ENCODE peak calls at places on chromosomes 5 and 9, in seven cellular contexts. U is sigmoid colon, M is esophagus muscularis mucosa, X is H1, E is stomach, A is transverse colon, G is spleen. R is an unnamed sample.

GRCh38 chr9:94800424-94801117 is 74.1 kb downstream of the AOPEP start:
- DNase-seq in U (no peak), M (no peak), X (no peak), E (no peak), A (no peak), G (no peak), R (no peak)

GRCh38 chr9:133727277-133727875 is 10.8 kb downstream of the SARDH start:
- DNase-seq in U (peak), M (no peak), X (no peak), E (no peak), A (no peak), G (peak), R (no peak)

GRCh38 chr9:127664324-127664677 is 42.5 kb upstream of the CFAP157 start:
- DNase-seq in U (no peak), M (no peak), X (no peak), E (no peak), A (no peak), G (no peak), R (no peak)

GRCh38 chr5:115599502-115599901 is 2.8 kb downstream of the TICAM2 start:
- DNase-seq in U (no peak), M (no peak), X (no peak), E (no peak), A (no peak), G (peak), R (no peak)

GRCh38 chr5:137145726-137146125 is 353.4 kb downstream of the SPOCK1 start:
- DNase-seq in U (no peak), M (no peak), X (no peak), E (no peak), A (no peak), G (no peak), R (peak)

GRCh38 chr9:93665566-93666278 is 89.3 kb downstream of the PHF2 start:
- DNase-seq in U (peak), M (no peak), X (no peak), E (no peak), A (peak), G (peak), R (no peak)

GRCh38 chr9:88313364-88314220 is 74.7 kb upstream of the SPIN1 start:
- DNase-seq in U (peak), M (no peak), X (peak), E (no peak), A (no peak), G (no peak), R (no peak)

GRCh38 chr5:92370032-92370431 is 986.9 kb upstream of the ARRDC3 start:
- DNase-seq in U (no peak), M (no peak), X (no peak), E (no peak), A (no peak), G (no peak), R (no peak)

GRCh38 chr9:6024035-6024554 is 8.7 kb upstream of the RANBP6 start:
- DNase-seq in U (no peak), M (no peak), X (no peak), E (no peak), A (no peak), G (no peak), R (no peak)

GRCh38 chr9:121612511-121612998 is 38.9 kb upstream of the DAB2IP start:
- DNase-seq in U (peak), M (no peak), X (no peak), E (peak), A (peak), G (no peak), R (no peak)

GRCh38 chr5:98227489-98227888 is 546.0 kb upstream of the RGMB start:
- DNase-seq in U (no peak), M (no peak), X (no peak), E (no peak), A (no peak), G (no peak), R (no peak)

GRCh38 chr5:67548520-67549262 is 352.1 kb upstream of the CD180 start:
- DNase-seq in U (no peak), M (no peak), X (no peak), E (no peak), A (no peak), G (no peak), R (no peak)

GRCh38 chr9:8553444-8553843 is 753.9 kb upstream of the DMAC1 start:
- DNase-seq in U (no peak), M (no peak), X (no peak), E (no peak), A (no peak), G (no peak), R (no peak)

GRCh38 chr5:472656-473343 is 29.8 kb downstream of the EXOC3 start:
- DNase-seq in U (peak), M (no peak), X (no peak), E (peak), A (peak), G (peak), R (no peak)

GRCh38 chr9:87579761-87580626 is 82.3 kb downstream of the DAPK1 start:
- DNase-seq in U (no peak), M (no peak), X (no peak), E (no peak), A (no peak), G (no peak), R (no peak)

GRCh38 chr5:77358566-77359205 is 133.4 kb downstream of the WDR41 start:
- DNase-seq in U (no peak), M (no peak), X (no peak), E (no peak), A (no peak), G (no peak), R (no peak)

GRCh38 chr9:96150324-96151023 is 151.5 kb downstream of the HSD17B3 start:
- DNase-seq in U (peak), M (no peak), X (no peak), E (peak), A (peak), G (no peak), R (no peak)

GRCh38 chr5:176824604-176825003 is 14.2 kb downstream of the UNC5A start:
- DNase-seq in U (no peak), M (no peak), X (no peak), E (no peak), A (no peak), G (no peak), R (no peak)

GRCh38 chr5:45205403-45205961 is 396.7 kb downstream of the MRPS30 start:
- DNase-seq in U (no peak), M (no peak), X (peak), E (no peak), A (no peak), G (no peak), R (no peak)

GRCh38 chr5:322281-322941 is 897 bp downstream of the AHRR start:
- DNase-seq in U (no peak), M (no peak), X (no peak), E (no peak), A (no peak), G (no peak), R (no peak)

GRCh38 chr9:27572918-27573698 is at the start of gene C9orf72:
- DNase-seq in U (peak), M (peak), X (no peak), E (peak), A (peak), G (peak), R (no peak)

GRCh38 chr9:77827104-77827784 is 179.1 kb upstream of the GNA14 start:
- DNase-seq in U (no peak), M (no peak), X (no peak), E (no peak), A (no peak), G (no peak), R (no peak)

GRCh38 chr5:147520450-147520849 is 10.6 kb upstream of the DPYSL3 start:
- DNase-seq in U (no peak), M (no peak), X (no peak), E (no peak), A (no peak), G (no peak), R (no peak)

DNA sequence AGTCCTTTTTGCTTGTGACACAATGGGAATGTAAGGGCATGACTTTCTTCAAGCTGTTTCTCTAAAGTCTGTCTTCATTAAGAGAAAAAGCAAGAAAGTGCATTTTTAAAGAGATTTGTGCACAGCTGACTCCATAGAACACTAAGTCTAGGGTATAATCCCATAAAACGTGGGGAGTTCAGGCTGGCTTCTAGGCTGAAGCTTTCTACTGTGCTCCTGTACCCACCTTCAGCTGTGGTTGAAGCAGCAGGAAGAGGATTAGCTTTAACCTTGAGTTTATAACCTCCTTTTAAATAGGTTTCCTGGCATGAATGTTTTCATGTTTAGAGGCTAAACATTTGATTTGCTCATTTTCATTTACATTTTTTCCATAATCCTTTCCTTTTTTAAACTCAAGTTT is 126.4 kb downstream of the HACD4 start:
- DNase-seq in U (no peak), M (no peak), X (no peak), E (no peak), A (no peak), G (no peak), R (no peak)
- TF ChIP-seq POLR2AphosphoS5 in U (no peak), M (no peak), X (no peak), E (no peak), A (no peak), G (no peak), R (no peak)

GRCh38 chr5:35233121-35233520 is 2.8 kb upstream of the PRLR start:
- DNase-seq in U (no peak), M (no peak), X (no peak), E (no peak), A (no peak), G (no peak), R (no peak)

GRCh38 chr5:35228304-35228703 is 2.0 kb downstream of the PRLR start:
- DNase-seq in U (no peak), M (no peak), X (no peak), E (no peak), A (no peak), G (no peak), R (no peak)

GRCh38 chr5:35232124-35232523 is 1.8 kb upstream of the PRLR start:
- DNase-seq in U (no peak), M (no peak), X (no peak), E (no peak), A (no peak), G (no peak), R (no peak)

GRCh38 chr5:35230043-35230611 is at the start of gene PRLR:
- DNase-seq in U (peak), M (no peak), X (no peak), E (peak), A (peak), G (no peak), R (no peak)

DNA sequence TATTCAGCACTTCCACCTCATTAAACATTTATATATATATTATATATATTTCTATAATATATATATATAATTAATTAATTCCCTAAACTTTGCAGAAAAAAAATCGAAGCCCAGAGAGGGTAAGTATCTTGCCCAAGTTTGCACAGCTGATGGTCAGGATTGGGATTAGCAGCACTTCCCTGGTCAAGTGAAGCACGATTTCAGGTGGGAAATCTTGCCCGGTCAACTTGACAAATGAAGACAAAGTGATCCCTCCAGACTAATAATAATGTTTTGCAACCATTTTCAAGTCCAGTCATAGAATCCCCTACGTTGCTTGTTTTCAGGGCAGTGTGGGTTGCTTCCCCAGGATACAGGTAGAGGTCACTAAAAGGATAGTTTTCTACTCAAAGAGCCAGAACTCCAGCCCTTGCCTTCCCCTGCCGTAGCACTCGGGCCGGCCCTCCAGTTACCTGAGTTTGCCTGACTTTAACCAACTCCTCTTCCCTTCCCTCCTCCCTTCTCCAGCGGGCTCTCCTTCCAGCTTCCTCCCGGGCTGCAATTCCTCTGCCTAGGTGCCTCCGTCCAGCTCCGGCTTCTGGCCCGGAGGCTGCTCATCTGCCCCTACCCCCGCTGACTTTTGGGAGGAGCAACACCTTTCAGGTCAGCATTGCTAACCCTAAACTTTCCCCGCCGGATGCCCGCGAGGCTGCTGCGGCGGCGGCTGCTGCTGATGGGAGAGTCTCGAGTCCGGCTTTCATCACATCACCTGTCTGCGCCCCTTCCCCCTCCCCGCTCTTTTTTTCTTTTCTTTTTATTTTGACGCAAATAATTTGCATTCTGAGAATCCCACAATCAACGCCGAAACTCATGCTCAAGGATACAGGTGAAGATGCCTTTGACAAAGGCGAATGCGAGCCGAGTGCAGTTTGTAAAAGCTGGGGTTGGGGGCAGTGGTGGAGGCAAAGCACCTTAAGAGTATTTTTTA is 928 bp downstream of the PRLR start:
- DNase-seq in U (no peak), M (no peak), X (peak), E (peak), A (peak), G (no peak), R (no peak)
- TF ChIP-seq POLR2A in U (no peak), M (no peak), X (peak), E (no peak), A (no peak), G (no peak), R (no peak)

GRCh38 chr9:136142416-136142800 is 23.7 kb upstream of the TMEM250 start:
- DNase-seq in U (no peak), M (no peak), X (no peak), E (no peak), A (no peak), G (no peak), R (no peak)
- H3K4me3 ChIP-seq in U (no peak), M (no peak), X (no peak), E (no peak), A (no peak), G (no peak), R (no peak)

DNA sequence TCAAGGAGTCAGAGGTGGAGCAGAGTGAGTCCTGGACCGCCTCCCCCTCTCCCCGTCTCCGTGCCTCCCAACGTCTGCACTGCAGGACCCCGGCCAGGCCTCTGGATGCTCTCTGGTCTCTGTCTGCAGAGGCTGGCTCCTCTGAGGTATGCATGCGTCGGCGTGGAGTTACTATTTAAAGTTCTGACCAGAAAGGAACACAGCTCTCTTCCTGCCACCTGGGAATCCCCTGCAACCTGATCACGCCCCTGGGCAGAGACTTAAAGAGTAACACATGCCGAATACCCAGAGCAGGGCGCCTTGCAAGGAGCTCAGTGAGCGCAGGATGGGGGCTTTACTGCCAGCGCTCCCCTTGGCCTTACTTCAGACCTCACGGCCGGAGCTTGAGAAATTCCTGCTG is 16.0 kb downstream of the ANXA6 start:
- DNase-seq in U (peak), M (no peak), X (no peak), E (no peak), A (peak), G (peak), R (no peak)
- TF ChIP-seq POLR2AphosphoS5 in U (peak), M (peak), X (no peak), E (no peak), A (no peak), G (peak), R (no peak)

DNA sequence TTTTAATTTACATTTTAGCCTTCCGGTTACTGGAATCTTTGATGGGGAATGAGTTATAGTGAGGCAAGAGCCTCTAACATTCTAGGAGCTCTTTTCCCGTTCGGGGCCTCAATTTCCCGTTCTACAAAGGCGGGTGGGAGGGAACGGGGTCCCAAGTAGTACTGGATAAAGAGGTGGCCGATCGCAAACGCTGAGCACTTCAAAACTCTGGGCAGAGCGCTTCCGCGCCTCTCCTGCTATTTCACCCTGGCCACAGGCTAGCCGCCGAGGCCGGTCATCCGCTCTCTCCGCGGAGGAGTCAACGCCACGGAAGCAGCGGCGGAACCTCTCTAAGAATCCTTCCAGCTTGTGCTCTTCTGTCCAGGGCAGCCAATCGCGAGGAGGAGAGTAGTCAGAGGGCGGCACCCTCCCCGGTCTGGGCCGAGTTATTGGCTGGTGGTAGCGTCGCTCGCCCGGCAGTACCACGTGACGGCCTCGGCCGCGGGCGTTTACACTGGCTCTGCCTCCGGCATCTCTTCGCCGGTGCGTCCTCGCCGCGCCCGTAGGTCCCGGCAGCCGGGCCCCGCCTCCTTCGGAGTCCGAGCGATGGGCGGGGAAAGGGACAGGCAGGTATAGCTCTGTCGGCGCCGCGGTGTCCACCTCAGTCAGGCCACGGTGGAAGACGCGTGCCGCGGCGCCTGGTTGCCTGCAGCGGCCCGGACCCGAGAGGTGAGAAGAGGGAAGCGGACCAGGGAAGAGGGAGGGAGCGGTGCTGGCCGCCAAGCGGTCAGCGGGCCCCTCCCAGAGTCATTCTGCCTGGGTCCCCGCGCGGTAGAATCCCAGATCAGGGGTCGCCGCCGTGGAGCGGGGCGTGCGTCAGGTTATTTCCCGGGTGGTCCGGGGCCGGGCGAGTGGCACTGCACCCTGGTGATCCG is at the start of gene SLC26A2:
- DNase-seq in U (peak), M (peak), X (peak), E (peak), A (peak), G (peak), R (peak)
- TF ChIP-seq POLR2A in U (peak), M (peak), X (peak), E (no peak), A (peak), G (peak), R (peak)

GRCh38 chr9:136346927-136347465 is 16.5 kb downstream of the DNLZ start:
- DNase-seq in U (no peak), M (no peak), X (no peak), E (no peak), A (no peak), G (no peak), R (no peak)

GRCh38 chr9:136344544-136345280 is 17.4 kb downstream of the GPSM1 start:
- DNase-seq in U (no peak), M (no peak), X (no peak), E (no peak), A (no peak), G (no peak), R (no peak)

GRCh38 chr9:136345281-136346156 is 18.0 kb downstream of the DNLZ start:
- DNase-seq in U (peak), M (no peak), X (no peak), E (peak), A (peak), G (peak), R (no peak)

GRCh38 chr9:136347472-136348256 is 15.9 kb downstream of the DNLZ start:
- DNase-seq in U (no peak), M (no peak), X (no peak), E (no peak), A (no peak), G (no peak), R (no peak)

DNA sequence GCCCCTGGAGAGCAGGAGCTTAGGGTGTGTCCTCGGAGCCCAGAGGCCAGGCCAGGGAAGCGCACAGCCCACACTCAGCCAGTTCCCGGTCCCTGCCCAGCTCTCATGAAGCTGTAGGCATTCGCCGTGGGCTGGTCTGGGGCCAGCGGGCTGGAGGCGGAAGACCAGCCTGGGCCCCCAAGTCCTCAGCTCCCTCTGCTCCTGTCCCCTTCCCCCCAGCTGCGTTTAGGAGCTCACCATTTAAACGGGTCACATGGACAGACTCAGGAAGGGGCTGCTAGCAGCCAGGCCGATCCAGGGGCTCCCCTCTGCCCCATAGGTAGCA is 17.4 kb downstream of the DNLZ start:
- DNase-seq in U (no peak), M (no peak), X (no peak), E (no peak), A (no peak), G (no peak), R (no peak)
- H3K4me3 ChIP-seq in U (no peak), M (peak), X (no peak), E (no peak), A (no peak), G (no peak), R (no peak)

GRCh38 chr9:34126207-34127034 is at the start of gene DCAF12:
- DNase-seq in U (peak), M (peak), X (peak), E (peak), A (peak), G (peak), R (peak)
- TF ChIP-seq POLR2AphosphoS5 in U (peak), M (peak), X (peak), E (peak), A (peak), G (peak), R (peak)

GRCh38 chr5:179833056-179833708 is 12.5 kb downstream of the SQSTM1 start:
- DNase-seq in U (no peak), M (no peak), X (no peak), E (no peak), A (no peak), G (no peak), R (no peak)
- TF ChIP-seq POLR2A in U (no peak), M (no peak), X (no peak), E (no peak), A (no peak), G (no peak), R (no peak)